ENCODE peak calls at places on chromosomes 1 and 21, in five cellular contexts. One of them, this sample, is unnamed.

GRCh38 chr1:36884029-36884701 is 150.2 kb downstream of the GRIK3 start:
- DNase-seq in GM06990: peak
- DNase-seq in Calu3: no peak
- DNase-seq in CD8-positive, alpha-beta T cell: no peak
- DNase-seq in psoas muscle: no peak
- DNase-seq in this sample: no peak

GRCh38 chr1:78225153-78225552 is 179.4 kb downstream of the GIPC2 start:
- DNase-seq in GM06990: no peak
- DNase-seq in Calu3: no peak
- DNase-seq in CD8-positive, alpha-beta T cell: no peak
- DNase-seq in psoas muscle: no peak
- DNase-seq in this sample: no peak

GRCh38 chr1:175043824-175044223 is 20.6 kb upstream of the MRPS14 start:
- DNase-seq in CD8-positive, alpha-beta T cell: no peak
- DNase-seq in psoas muscle: no peak
- DNase-seq in Calu3: no peak
- DNase-seq in GM06990: no peak
- DNase-seq in this sample: no peak

GRCh38 chr1:109484519-109484975 is 842 bp downstream of the ATXN7L2 start:
- DNase-seq in CD8-positive, alpha-beta T cell: no peak
- DNase-seq in GM06990: no peak
- DNase-seq in Calu3: no peak
- DNase-seq in psoas muscle: no peak
- DNase-seq in this sample: no peak

GRCh38 chr1:102897537-102897936 is 210.8 kb downstream of the COL11A1 start:
- DNase-seq in Calu3: no peak
- DNase-seq in psoas muscle: no peak
- DNase-seq in CD8-positive, alpha-beta T cell: no peak
- DNase-seq in GM06990: no peak
- DNase-seq in this sample: no peak

GRCh38 chr21:32543975-32544374 is 41.3 kb downstream of the TCP10L start:
- DNase-seq in GM06990: no peak
- DNase-seq in Calu3: no peak
- DNase-seq in CD8-positive, alpha-beta T cell: no peak
- DNase-seq in psoas muscle: no peak
- DNase-seq in this sample: no peak

GRCh38 chr1:205597691-205598314 is 34.0 kb downstream of the ELK4 start:
- DNase-seq in CD8-positive, alpha-beta T cell: peak
- DNase-seq in psoas muscle: no peak
- DNase-seq in Calu3: no peak
- DNase-seq in GM06990: no peak
- DNase-seq in this sample: no peak

GRCh38 chr1:183585038-183585437 is 5.2 kb downstream of the NCF2 start:
- DNase-seq in psoas muscle: no peak
- DNase-seq in Calu3: no peak
- DNase-seq in CD8-positive, alpha-beta T cell: no peak
- DNase-seq in GM06990: no peak
- DNase-seq in this sample: no peak

GRCh38 chr1:203040518-203041275 is 14.4 kb downstream of the PPFIA4 start:
- DNase-seq in GM06990: no peak
- DNase-seq in psoas muscle: no peak
- DNase-seq in Calu3: no peak
- DNase-seq in CD8-positive, alpha-beta T cell: no peak
- DNase-seq in this sample: no peak

GRCh38 chr1:201016943-201017827 is 6.3 kb downstream of the KIF21B start:
- DNase-seq in GM06990: peak
- DNase-seq in CD8-positive, alpha-beta T cell: no peak
- DNase-seq in Calu3: no peak
- DNase-seq in psoas muscle: no peak
- DNase-seq in this sample: no peak

GRCh38 chr21:17514124-17514481 is 1.3 kb downstream of the CXADR start:
- DNase-seq in CD8-positive, alpha-beta T cell: no peak
- DNase-seq in psoas muscle: no peak
- DNase-seq in GM06990: no peak
- DNase-seq in Calu3: no peak
- DNase-seq in this sample: no peak

GRCh38 chr1:113899101-113899500 is 5.5 kb downstream of the AP4B1 start:
- DNase-seq in GM06990: no peak
- DNase-seq in CD8-positive, alpha-beta T cell: no peak
- DNase-seq in psoas muscle: no peak
- DNase-seq in Calu3: no peak
- DNase-seq in this sample: no peak

GRCh38 chr1:151340870-151341754 is 5.9 kb downstream of the RFX5 start:
- DNase-seq in psoas muscle: no peak
- DNase-seq in Calu3: peak
- DNase-seq in CD8-positive, alpha-beta T cell: peak
- DNase-seq in GM06990: no peak
- DNase-seq in this sample: peak

GRCh38 chr1:119045091-119045746 is 57.1 kb upstream of the TBX15 start:
- DNase-seq in psoas muscle: no peak
- DNase-seq in CD8-positive, alpha-beta T cell: no peak
- DNase-seq in Calu3: no peak
- DNase-seq in GM06990: no peak
- DNase-seq in this sample: no peak

GRCh38 chr21:31484219-31484618 is 140.2 kb upstream of the TIAM1 start:
- DNase-seq in GM06990: no peak
- DNase-seq in CD8-positive, alpha-beta T cell: no peak
- DNase-seq in psoas muscle: no peak
- DNase-seq in Calu3: no peak
- DNase-seq in this sample: no peak

GRCh38 chr1:181033128-181033798 is 520 bp upstream of the MR1 start:
- DNase-seq in GM06990: peak
- DNase-seq in Calu3: peak
- DNase-seq in psoas muscle: peak
- DNase-seq in CD8-positive, alpha-beta T cell: peak
- DNase-seq in this sample: peak

GRCh38 chr1:160542303-160542945 is 19.4 kb upstream of the SLAMF6 start:
- DNase-seq in Calu3: peak
- DNase-seq in CD8-positive, alpha-beta T cell: no peak
- DNase-seq in GM06990: no peak
- DNase-seq in psoas muscle: no peak
- DNase-seq in this sample: no peak

GRCh38 chr1:61244114-61244513 is 161.8 kb downstream of the NFIA start:
- DNase-seq in psoas muscle: no peak
- DNase-seq in Calu3: no peak
- DNase-seq in CD8-positive, alpha-beta T cell: no peak
- DNase-seq in GM06990: no peak
- DNase-seq in this sample: no peak

GRCh38 chr1:192485692-192486436 is 89.7 kb upstream of the RGS1 start:
- DNase-seq in GM06990: no peak
- DNase-seq in psoas muscle: peak
- DNase-seq in Calu3: peak
- DNase-seq in CD8-positive, alpha-beta T cell: no peak
- DNase-seq in this sample: peak

GRCh38 chr1:226523646-226524406 is 24.7 kb upstream of the STUM start:
- DNase-seq in GM06990: no peak
- DNase-seq in psoas muscle: no peak
- DNase-seq in CD8-positive, alpha-beta T cell: no peak
- DNase-seq in Calu3: no peak
- DNase-seq in this sample: no peak

GRCh38 chr1:204705888-204706837 is 20.6 kb upstream of the LRRN2 start:
- DNase-seq in GM06990: no peak
- DNase-seq in psoas muscle: no peak
- DNase-seq in CD8-positive, alpha-beta T cell: no peak
- DNase-seq in Calu3: no peak
- DNase-seq in this sample: no peak

GRCh38 chr1:170698711-170699275 is 34.9 kb downstream of the PRRX1 start:
- DNase-seq in psoas muscle: no peak
- DNase-seq in GM06990: no peak
- DNase-seq in CD8-positive, alpha-beta T cell: no peak
- DNase-seq in Calu3: no peak
- DNase-seq in this sample: peak

GRCh38 chr1:172107261-172107820 is 266.0 kb downstream of the DNM3 start:
- DNase-seq in CD8-positive, alpha-beta T cell: no peak
- DNase-seq in psoas muscle: no peak
- DNase-seq in Calu3: no peak
- DNase-seq in GM06990: no peak
- DNase-seq in this sample: no peak

GRCh38 chr21:34834852-34835501 is 166.2 kb downstream of the CLIC6 start:
- DNase-seq in psoas muscle: no peak
- DNase-seq in GM06990: no peak
- DNase-seq in CD8-positive, alpha-beta T cell: no peak
- DNase-seq in Calu3: no peak
- DNase-seq in this sample: no peak

GRCh38 chr1:54379481-54380284 is 26.5 kb downstream of the SSBP3 start:
- DNase-seq in GM06990: no peak
- DNase-seq in CD8-positive, alpha-beta T cell: no peak
- DNase-seq in psoas muscle: no peak
- DNase-seq in Calu3: no peak
- DNase-seq in this sample: peak

GRCh38 chr1:24567792-24568388 is 12.0 kb downstream of the NCMAP start:
- DNase-seq in psoas muscle: no peak
- DNase-seq in GM06990: no peak
- DNase-seq in Calu3: peak
- DNase-seq in CD8-positive, alpha-beta T cell: no peak
- DNase-seq in this sample: no peak

GRCh38 chr1:175402336-175402735 is 209.8 kb upstream of the KIAA0040 start:
- DNase-seq in CD8-positive, alpha-beta T cell: no peak
- DNase-seq in GM06990: no peak
- DNase-seq in psoas muscle: no peak
- DNase-seq in Calu3: no peak
- DNase-seq in this sample: no peak

GRCh38 chr1:184622136-184622823 is 132.4 kb downstream of the EDEM3 start:
- DNase-seq in psoas muscle: peak
- DNase-seq in Calu3: no peak
- DNase-seq in CD8-positive, alpha-beta T cell: no peak
- DNase-seq in GM06990: no peak
- DNase-seq in this sample: peak

GRCh38 chr1:10101929-10102328 is 69.2 kb downstream of the UBE4B start:
- DNase-seq in CD8-positive, alpha-beta T cell: no peak
- DNase-seq in Calu3: no peak
- DNase-seq in psoas muscle: no peak
- DNase-seq in GM06990: no peak
- DNase-seq in this sample: no peak
- TF ChIP-seq CTCF in CD8-positive, alpha-beta T cell: no peak
- TF ChIP-seq CTCF in Calu3: no peak
- TF ChIP-seq CTCF in psoas muscle: no peak
- TF ChIP-seq CTCF in GM06990: no peak
- TF ChIP-seq CTCF in this sample: no peak

GRCh38 chr1:30461640-30462039 is 261.7 kb downstream of the MATN1 start:
- DNase-seq in GM06990: no peak
- DNase-seq in Calu3: no peak
- DNase-seq in CD8-positive, alpha-beta T cell: no peak
- DNase-seq in psoas muscle: no peak
- DNase-seq in this sample: no peak

GRCh38 chr1:30462826-30463425 is 260.5 kb downstream of the MATN1 start:
- DNase-seq in Calu3: no peak
- DNase-seq in CD8-positive, alpha-beta T cell: no peak
- DNase-seq in GM06990: no peak
- DNase-seq in psoas muscle: no peak
- DNase-seq in this sample: no peak

GRCh38 chr1:30465096-30465495 is 258.3 kb downstream of the MATN1 start:
- DNase-seq in Calu3: no peak
- DNase-seq in CD8-positive, alpha-beta T cell: no peak
- DNase-seq in psoas muscle: no peak
- DNase-seq in GM06990: no peak
- DNase-seq in this sample: no peak

GRCh38 chr1:30464187-30464617 is 259.2 kb downstream of the MATN1 start:
- DNase-seq in Calu3: no peak
- DNase-seq in GM06990: no peak
- DNase-seq in CD8-positive, alpha-beta T cell: no peak
- DNase-seq in psoas muscle: no peak
- DNase-seq in this sample: no peak

DNA sequence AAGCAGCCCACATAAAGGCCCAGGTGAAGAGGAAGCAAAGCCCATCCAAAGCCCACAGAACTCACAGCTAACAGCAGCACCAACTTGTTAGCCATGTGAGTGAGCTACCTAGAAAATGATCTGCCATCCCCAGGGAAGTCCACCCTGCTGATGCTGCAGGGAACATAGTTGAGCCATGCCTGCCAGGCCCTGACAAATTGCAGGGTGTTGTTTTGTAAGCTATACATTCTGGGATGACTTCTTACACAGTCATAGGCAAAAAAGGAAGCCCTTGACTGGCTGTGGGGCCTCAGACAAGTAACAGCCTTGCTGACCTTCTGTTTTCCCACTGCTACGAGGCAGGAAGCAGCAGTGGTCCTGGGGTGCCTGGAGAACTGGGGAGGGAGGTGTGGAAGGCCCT is 262.7 kb downstream of the MATN1 start:
- DNase-seq in GM06990: no peak
- DNase-seq in psoas muscle: no peak
- DNase-seq in Calu3: no peak
- DNase-seq in CD8-positive, alpha-beta T cell: no peak
- DNase-seq in this sample: no peak
- TF ChIP-seq CTCF in GM06990: no peak
- TF ChIP-seq CTCF in psoas muscle: no peak
- TF ChIP-seq CTCF in Calu3: no peak
- TF ChIP-seq CTCF in CD8-positive, alpha-beta T cell: no peak
- TF ChIP-seq CTCF in this sample: no peak

GRCh38 chr1:234733427-234733826 is 123.4 kb upstream of the IRF2BP2 start:
- DNase-seq in Calu3: no peak
- DNase-seq in GM06990: no peak
- DNase-seq in CD8-positive, alpha-beta T cell: no peak
- DNase-seq in psoas muscle: no peak
- DNase-seq in this sample: no peak

GRCh38 chr1:234735476-234735875 is 125.5 kb upstream of the IRF2BP2 start:
- DNase-seq in psoas muscle: no peak
- DNase-seq in GM06990: no peak
- DNase-seq in Calu3: no peak
- DNase-seq in CD8-positive, alpha-beta T cell: no peak
- DNase-seq in this sample: no peak

GRCh38 chr1:234734412-234734835 is 124.4 kb upstream of the IRF2BP2 start:
- DNase-seq in GM06990: no peak
- DNase-seq in Calu3: no peak
- DNase-seq in CD8-positive, alpha-beta T cell: no peak
- DNase-seq in psoas muscle: no peak
- DNase-seq in this sample: no peak

GRCh38 chr1:234735976-234736375 is 126.0 kb upstream of the IRF2BP2 start:
- DNase-seq in GM06990: no peak
- DNase-seq in psoas muscle: no peak
- DNase-seq in Calu3: no peak
- DNase-seq in CD8-positive, alpha-beta T cell: no peak
- DNase-seq in this sample: no peak

GRCh38 chr1:234734864-234735263 is 124.9 kb upstream of the IRF2BP2 start:
- DNase-seq in GM06990: no peak
- DNase-seq in CD8-positive, alpha-beta T cell: no peak
- DNase-seq in psoas muscle: no peak
- DNase-seq in Calu3: no peak
- DNase-seq in this sample: no peak
- TF ChIP-seq CTCF in GM06990: no peak
- TF ChIP-seq CTCF in CD8-positive, alpha-beta T cell: no peak
- TF ChIP-seq CTCF in psoas muscle: no peak
- TF ChIP-seq CTCF in Calu3: no peak
- TF ChIP-seq CTCF in this sample: no peak

DNA sequence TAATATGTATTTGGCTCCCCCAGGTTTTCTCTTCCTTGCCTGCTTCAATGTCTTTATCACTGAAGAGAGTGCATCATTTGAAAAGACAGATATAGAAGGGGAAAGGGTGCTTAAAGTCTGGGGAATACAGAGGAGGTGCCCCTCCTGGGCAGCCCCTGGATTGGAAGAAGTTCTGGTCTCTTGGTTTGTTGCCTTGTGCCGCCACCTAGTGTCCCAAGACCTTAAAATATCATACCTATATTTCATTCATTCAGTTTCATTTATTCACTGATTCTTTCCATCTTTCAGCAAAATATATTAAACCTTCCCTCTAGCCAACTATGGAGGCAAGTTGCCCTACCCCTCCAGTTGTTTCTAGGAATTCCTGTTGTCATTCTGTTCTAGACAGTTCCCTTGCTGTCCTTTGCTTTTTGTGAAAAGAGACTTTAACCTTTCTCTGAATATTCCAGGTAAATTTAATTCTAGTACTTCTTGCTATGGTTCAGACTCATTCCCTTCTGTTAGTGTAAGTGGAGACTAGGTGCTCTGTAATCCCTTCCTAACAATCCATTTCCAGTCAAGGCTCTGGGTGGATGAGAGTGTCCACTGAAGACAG is 56.1 kb downstream of the MEF2D start:
- DNase-seq in Calu3: peak
- DNase-seq in GM06990: no peak
- DNase-seq in psoas muscle: no peak
- DNase-seq in CD8-positive, alpha-beta T cell: no peak
- DNase-seq in this sample: no peak
- TF ChIP-seq CTCF in Calu3: peak
- TF ChIP-seq CTCF in GM06990: peak
- TF ChIP-seq CTCF in psoas muscle: peak
- TF ChIP-seq CTCF in CD8-positive, alpha-beta T cell: peak
- TF ChIP-seq CTCF in this sample: no peak

This sample was measured in testis.